ENCODE peak calls at places on chromosomes 1 and 21, in seven cellular contexts. N, J, F, B, P, T and Y are unnamed samples.

GRCh38 chr1:201025571-201026002 is 2.1 kb upstream of the KIF21B start:
- DNase-seq in N (no peak), J (peak), F (peak), B (peak), P (peak), T (no peak), Y (no peak)

GRCh38 chr1:242205622-242206489 is 207.0 kb upstream of the MAP1LC3C start:
- DNase-seq in N (no peak), J (no peak), F (no peak), B (peak), P (no peak), T (no peak), Y (peak)

GRCh38 chr21:44870748-44871495 is 2.6 kb downstream of the PTTG1IP start:
- DNase-seq in N (peak), J (no peak), F (no peak), B (no peak), P (no peak), T (peak), Y (peak)

GRCh38 chr1:225677350-225678124 is 24.6 kb upstream of the ENAH start:
- DNase-seq in N (no peak), J (no peak), F (no peak), B (no peak), P (no peak), T (no peak), Y (no peak)

GRCh38 chr1:177983087-177983823 is 13.4 kb upstream of the SEC16B start:
- DNase-seq in N (no peak), J (no peak), F (peak), B (no peak), P (no peak), T (no peak), Y (no peak)

GRCh38 chr21:32383812-32384211 is 9.0 kb downstream of the URB1 start:
- DNase-seq in N (no peak), J (no peak), F (no peak), B (no peak), P (no peak), T (no peak), Y (no peak)

GRCh38 chr21:40631201-40631600 is 215.8 kb downstream of the DSCAM start:
- DNase-seq in N (no peak), J (no peak), F (no peak), B (no peak), P (no peak), T (no peak), Y (no peak)

GRCh38 chr1:89906088-89906487 is 85.3 kb downstream of the LRRC8D start:
- DNase-seq in N (no peak), J (no peak), F (no peak), B (no peak), P (no peak), T (no peak), Y (no peak)

GRCh38 chr1:155514582-155515187 is 47.9 kb downstream of the ASH1L start:
- DNase-seq in N (no peak), J (no peak), F (no peak), B (peak), P (peak), T (no peak), Y (no peak)

GRCh38 chr1:204670152-204670927 is 15.2 kb downstream of the LRRN2 start:
- DNase-seq in N (no peak), J (no peak), F (peak), B (peak), P (peak), T (no peak), Y (peak)

GRCh38 chr1:222995620-222996306 is 147.3 kb downstream of the TLR5 start:
- DNase-seq in N (no peak), J (no peak), F (no peak), B (no peak), P (no peak), T (no peak), Y (no peak)

GRCh38 chr1:25570798-25571521 is 27.6 kb downstream of the LDLRAP1 start:
- DNase-seq in N (no peak), J (no peak), F (no peak), B (no peak), P (no peak), T (no peak), Y (no peak)

GRCh38 chr1:12578860-12579422 is 39.1 kb downstream of the DHRS3 start:
- DNase-seq in N (no peak), J (no peak), F (no peak), B (no peak), P (no peak), T (no peak), Y (no peak)

GRCh38 chr1:57381871-57382270 is 42.0 kb downstream of the DAB1 start:
- DNase-seq in N (no peak), J (no peak), F (no peak), B (no peak), P (no peak), T (no peak), Y (no peak)
- TF ChIP-seq CTCF in N (no peak), J (no peak), F (no peak), B (no peak), P (no peak), T (no peak), Y (no peak)

GRCh38 chr1:116494745-116495144 is 76.1 kb downstream of the CD58 start:
- DNase-seq in N (no peak), J (no peak), F (no peak), B (no peak), P (no peak), T (no peak), Y (no peak)
- H3K4me3 ChIP-seq in N (no peak), J (no peak), F (no peak), B (no peak), P (no peak), T (no peak), Y (no peak)

DNA sequence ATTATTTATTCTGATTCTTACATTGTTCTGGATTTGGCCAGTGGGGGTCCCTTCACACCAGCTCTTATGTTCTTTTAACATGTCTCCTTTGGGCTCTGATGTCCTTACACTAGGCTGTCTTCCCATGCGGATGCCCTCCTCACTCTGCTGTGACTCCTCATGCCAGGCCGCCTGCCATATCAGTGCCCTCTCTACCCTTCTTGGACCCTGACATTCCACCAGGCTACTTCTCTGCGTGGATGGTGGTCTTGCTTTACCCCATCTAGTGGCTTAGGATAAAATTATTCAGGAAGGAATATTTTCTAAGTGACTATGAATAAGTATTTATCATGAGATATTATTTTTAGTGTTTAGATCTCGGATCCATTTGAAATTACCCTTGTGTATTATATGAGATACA is 21.2 kb downstream of the ATF6 start:
- DNase-seq in N (no peak), J (no peak), F (no peak), B (no peak), P (no peak), T (no peak), Y (no peak)
- TF ChIP-seq CTCF in N (no peak), J (no peak), F (peak), B (peak), P (no peak), T (no peak), Y (no peak)

GRCh38 chr1:37472994-37473393 is 1.4 kb upstream of the ZC3H12A start:
- DNase-seq in N (no peak), J (no peak), F (no peak), B (no peak), P (no peak), T (no peak), Y (no peak)
- H3K4me3 ChIP-seq in N (no peak), J (no peak), F (no peak), B (peak), P (peak), T (no peak), Y (no peak)

GRCh38 chr1:217333939-217334338 is 297.0 kb downstream of the GPATCH2 start:
- DNase-seq in N (no peak), J (peak), F (peak), B (peak), P (peak), T (no peak), Y (peak)
- TF ChIP-seq CTCF in N (no peak), J (peak), F (peak), B (peak), P (peak), T (no peak), Y (peak)

GRCh38 chr1:63318255-63319068 is 3.9 kb upstream of the FOXD3 start:
- DNase-seq in N (no peak), J (no peak), F (no peak), B (no peak), P (no peak), T (no peak), Y (no peak)
- H3K4me3 ChIP-seq in N (no peak), J (no peak), F (no peak), B (no peak), P (no peak), T (no peak), Y (no peak)

GRCh38 chr1:36144413-36144812 is 4.9 kb downstream of the TRAPPC3 start:
- DNase-seq in N (no peak), J (no peak), F (no peak), B (no peak), P (no peak), T (no peak), Y (no peak)

GRCh38 chr1:36137776-36138175 is 11.5 kb downstream of the TRAPPC3 start:
- DNase-seq in N (no peak), J (no peak), F (no peak), B (no peak), P (no peak), T (no peak), Y (no peak)

GRCh38 chr1:36143424-36143823 is 5.9 kb downstream of the TRAPPC3 start:
- DNase-seq in N (no peak), J (no peak), F (no peak), B (no peak), P (no peak), T (no peak), Y (no peak)

GRCh38 chr1:36139521-36139920 is 9.8 kb downstream of the TRAPPC3 start:
- DNase-seq in N (no peak), J (no peak), F (no peak), B (no peak), P (no peak), T (no peak), Y (no peak)

GRCh38 chr1:36142121-36142520 is 7.2 kb downstream of the TRAPPC3 start:
- DNase-seq in N (no peak), J (no peak), F (no peak), B (no peak), P (peak), T (no peak), Y (no peak)
- TF ChIP-seq CTCF in N (no peak), J (no peak), F (no peak), B (no peak), P (no peak), T (no peak), Y (no peak)

DNA sequence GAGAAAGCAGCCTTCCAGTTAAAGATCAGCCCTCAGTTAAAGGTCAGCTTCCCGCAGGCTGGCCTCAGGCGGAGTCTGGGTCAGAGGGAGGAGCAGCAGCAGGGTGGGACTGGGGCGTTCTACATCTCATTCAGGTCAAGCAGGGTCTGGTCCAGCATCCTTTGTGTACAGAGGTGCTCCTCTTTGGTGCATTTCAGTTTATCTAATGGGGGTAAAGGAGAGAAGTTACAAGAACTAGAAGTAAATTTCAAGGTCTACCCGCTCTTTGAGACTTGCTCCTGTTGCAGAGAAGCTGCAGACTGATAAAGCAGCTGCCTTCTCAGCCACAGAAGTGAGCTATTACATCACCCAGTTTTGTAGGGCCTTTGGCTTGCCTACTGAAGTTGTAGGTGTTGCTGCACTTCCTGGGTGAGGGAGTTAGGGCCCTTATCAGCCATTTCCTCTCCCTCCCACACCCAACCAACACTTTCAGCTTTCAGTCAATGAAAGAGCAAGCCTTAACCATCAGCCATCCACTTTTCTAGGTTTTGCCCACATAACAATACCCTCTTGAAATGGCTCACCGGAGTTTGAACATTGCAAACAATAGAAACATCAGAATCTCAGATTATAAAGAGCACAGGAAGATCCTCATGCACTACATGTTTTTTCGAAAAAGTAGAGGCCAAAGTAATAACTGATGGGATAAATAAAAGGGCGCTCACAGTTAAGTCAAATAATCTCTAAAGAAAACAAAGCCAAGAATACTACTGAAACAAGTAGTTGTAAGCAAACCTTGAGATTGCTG is 2.8 kb upstream of the NUP210L start:
- DNase-seq in N (no peak), J (peak), F (peak), B (peak), P (peak), T (no peak), Y (peak)
- H3K4me3 ChIP-seq in N (no peak), J (peak), F (no peak), B (no peak), P (no peak), T (no peak), Y (no peak)

GRCh38 chr1:236748471-236748870 is 46.6 kb upstream of the MTR start:
- DNase-seq in N (no peak), J (no peak), F (no peak), B (no peak), P (no peak), T (no peak), Y (no peak)
- TF ChIP-seq CTCF in N (peak), J (no peak), F (no peak), B (peak), P (peak), T (no peak), Y (no peak)